ENCODE peak calls at places on chromosome 13, in seven cellular contexts. One of them, this sample, is unnamed.

GRCh38 chr13:109725995-109726637 is 60.3 kb downstream of the IRS2 start:
- DNase-seq in A549: no peak
- DNase-seq in esophagus muscularis mucosa: no peak
- DNase-seq in right lobe of liver: no peak
- DNase-seq in adrenal gland: no peak
- DNase-seq in lower leg skin: no peak
- DNase-seq in HCT116: no peak
- DNase-seq in this sample: no peak

GRCh38 chr13:109730832-109731335 is 55.5 kb downstream of the IRS2 start:
- DNase-seq in A549: no peak
- DNase-seq in esophagus muscularis mucosa: no peak
- DNase-seq in right lobe of liver: no peak
- DNase-seq in adrenal gland: no peak
- DNase-seq in lower leg skin: no peak
- DNase-seq in HCT116: no peak
- DNase-seq in this sample: no peak

GRCh38 chr13:66546534-66547379 is 683.4 kb downstream of the PCDH9 start:
- DNase-seq in A549: no peak
- DNase-seq in esophagus muscularis mucosa: no peak
- DNase-seq in right lobe of liver: no peak
- DNase-seq in adrenal gland: no peak
- DNase-seq in lower leg skin: no peak
- DNase-seq in HCT116: no peak
- DNase-seq in this sample: no peak

GRCh38 chr13:48678316-48678715 is 24.6 kb downstream of the CYSLTR2 start:
- DNase-seq in A549: no peak
- DNase-seq in esophagus muscularis mucosa: no peak
- DNase-seq in right lobe of liver: no peak
- DNase-seq in adrenal gland: no peak
- DNase-seq in lower leg skin: no peak
- DNase-seq in HCT116: no peak
- DNase-seq in this sample: no peak

GRCh38 chr13:31982540-31982939 is 49.0 kb upstream of the FRY start:
- DNase-seq in A549: peak
- DNase-seq in esophagus muscularis mucosa: no peak
- DNase-seq in right lobe of liver: peak
- DNase-seq in adrenal gland: peak
- DNase-seq in lower leg skin: no peak
- DNase-seq in HCT116: peak
- DNase-seq in this sample: no peak

GRCh38 chr13:42420304-42420703 is 148.4 kb downstream of the AKAP11 start:
- DNase-seq in A549: no peak
- DNase-seq in esophagus muscularis mucosa: no peak
- DNase-seq in right lobe of liver: no peak
- DNase-seq in adrenal gland: no peak
- DNase-seq in lower leg skin: no peak
- DNase-seq in HCT116: no peak
- DNase-seq in this sample: no peak

GRCh38 chr13:48231080-48231479 is 1.9 kb upstream of the ITM2B start:
- DNase-seq in A549: peak
- DNase-seq in esophagus muscularis mucosa: no peak
- DNase-seq in right lobe of liver: no peak
- DNase-seq in adrenal gland: peak
- DNase-seq in lower leg skin: no peak
- DNase-seq in HCT116: no peak
- DNase-seq in this sample: no peak

GRCh38 chr13:82370306-82370705 is 1512.0 kb downstream of the SLITRK1 start:
- DNase-seq in A549: no peak
- DNase-seq in esophagus muscularis mucosa: no peak
- DNase-seq in right lobe of liver: no peak
- DNase-seq in adrenal gland: no peak
- DNase-seq in lower leg skin: no peak
- DNase-seq in HCT116: no peak
- DNase-seq in this sample: no peak

GRCh38 chr13:30892966-30893365 is 13.1 kb upstream of the MEDAG start:
- DNase-seq in A549: peak
- DNase-seq in esophagus muscularis mucosa: no peak
- DNase-seq in right lobe of liver: no peak
- DNase-seq in adrenal gland: peak
- DNase-seq in lower leg skin: no peak
- DNase-seq in HCT116: peak
- DNase-seq in this sample: no peak

GRCh38 chr13:80524447-80525215 is 183.7 kb upstream of the SPRY2 start:
- DNase-seq in A549: no peak
- DNase-seq in esophagus muscularis mucosa: no peak
- DNase-seq in right lobe of liver: no peak
- DNase-seq in adrenal gland: peak
- DNase-seq in lower leg skin: no peak
- DNase-seq in HCT116: peak
- DNase-seq in this sample: no peak

GRCh38 chr13:110307697-110308376 is 753 bp downstream of the COL4A2 start:
- DNase-seq in A549: peak
- DNase-seq in esophagus muscularis mucosa: no peak
- DNase-seq in right lobe of liver: no peak
- DNase-seq in adrenal gland: no peak
- DNase-seq in lower leg skin: peak
- DNase-seq in HCT116: no peak
- DNase-seq in this sample: peak

GRCh38 chr13:85631801-85632200 is 167.4 kb downstream of the SLITRK6 start:
- DNase-seq in A549: no peak
- DNase-seq in esophagus muscularis mucosa: no peak
- DNase-seq in right lobe of liver: no peak
- DNase-seq in adrenal gland: no peak
- DNase-seq in lower leg skin: no peak
- DNase-seq in HCT116: no peak
- DNase-seq in this sample: no peak

GRCh38 chr13:101382086-101382485 is 34.2 kb downstream of the NALCN start:
- DNase-seq in A549: no peak
- DNase-seq in esophagus muscularis mucosa: no peak
- DNase-seq in right lobe of liver: no peak
- DNase-seq in adrenal gland: no peak
- DNase-seq in lower leg skin: no peak
- DNase-seq in HCT116: no peak
- DNase-seq in this sample: no peak

GRCh38 chr13:37995052-37995451 is 125.5 kb upstream of the TRPC4 start:
- DNase-seq in A549: no peak
- DNase-seq in esophagus muscularis mucosa: no peak
- DNase-seq in right lobe of liver: no peak
- DNase-seq in adrenal gland: no peak
- DNase-seq in lower leg skin: no peak
- DNase-seq in HCT116: no peak
- DNase-seq in this sample: no peak

GRCh38 chr13:89900104-89900760 is 1447.3 kb upstream of the MIR17HG start:
- DNase-seq in A549: no peak
- DNase-seq in esophagus muscularis mucosa: no peak
- DNase-seq in right lobe of liver: no peak
- DNase-seq in adrenal gland: no peak
- DNase-seq in lower leg skin: no peak
- DNase-seq in HCT116: no peak
- DNase-seq in this sample: no peak

GRCh38 chr13:80716610-80717081 is 375.7 kb upstream of the SPRY2 start:
- DNase-seq in A549: no peak
- DNase-seq in esophagus muscularis mucosa: no peak
- DNase-seq in right lobe of liver: no peak
- DNase-seq in adrenal gland: peak
- DNase-seq in lower leg skin: peak
- DNase-seq in HCT116: no peak
- DNase-seq in this sample: no peak

GRCh38 chr13:42696191-42696590 is 85.2 kb upstream of the FAM216B start:
- DNase-seq in A549: no peak
- DNase-seq in esophagus muscularis mucosa: no peak
- DNase-seq in right lobe of liver: no peak
- DNase-seq in adrenal gland: no peak
- DNase-seq in lower leg skin: no peak
- DNase-seq in HCT116: no peak
- DNase-seq in this sample: no peak

GRCh38 chr13:45073809-45074208 is 46.5 kb upstream of the GTF2F2 start:
- DNase-seq in A549: peak
- DNase-seq in esophagus muscularis mucosa: no peak
- DNase-seq in right lobe of liver: no peak
- DNase-seq in adrenal gland: no peak
- DNase-seq in lower leg skin: no peak
- DNase-seq in HCT116: peak
- DNase-seq in this sample: no peak

GRCh38 chr13:76335463-76335862 is 550.7 kb downstream of the KCTD12 start:
- DNase-seq in A549: no peak
- DNase-seq in esophagus muscularis mucosa: no peak
- DNase-seq in right lobe of liver: no peak
- DNase-seq in adrenal gland: no peak
- DNase-seq in lower leg skin: no peak
- DNase-seq in HCT116: no peak
- DNase-seq in this sample: no peak

GRCh38 chr13:76330756-76331155 is 555.4 kb downstream of the KCTD12 start:
- DNase-seq in A549: no peak
- DNase-seq in esophagus muscularis mucosa: no peak
- DNase-seq in right lobe of liver: no peak
- DNase-seq in adrenal gland: no peak
- DNase-seq in lower leg skin: no peak
- DNase-seq in HCT116: no peak
- DNase-seq in this sample: no peak

GRCh38 chr13:76330216-76330615 is 556.0 kb downstream of the KCTD12 start:
- DNase-seq in A549: no peak
- DNase-seq in esophagus muscularis mucosa: no peak
- DNase-seq in right lobe of liver: no peak
- DNase-seq in adrenal gland: no peak
- DNase-seq in lower leg skin: no peak
- DNase-seq in HCT116: no peak
- DNase-seq in this sample: no peak

GRCh38 chr13:76329004-76329403 is 557.2 kb downstream of the KCTD12 start:
- DNase-seq in A549: no peak
- DNase-seq in esophagus muscularis mucosa: no peak
- DNase-seq in right lobe of liver: no peak
- DNase-seq in adrenal gland: no peak
- DNase-seq in lower leg skin: no peak
- DNase-seq in HCT116: no peak
- DNase-seq in this sample: no peak

DNA sequence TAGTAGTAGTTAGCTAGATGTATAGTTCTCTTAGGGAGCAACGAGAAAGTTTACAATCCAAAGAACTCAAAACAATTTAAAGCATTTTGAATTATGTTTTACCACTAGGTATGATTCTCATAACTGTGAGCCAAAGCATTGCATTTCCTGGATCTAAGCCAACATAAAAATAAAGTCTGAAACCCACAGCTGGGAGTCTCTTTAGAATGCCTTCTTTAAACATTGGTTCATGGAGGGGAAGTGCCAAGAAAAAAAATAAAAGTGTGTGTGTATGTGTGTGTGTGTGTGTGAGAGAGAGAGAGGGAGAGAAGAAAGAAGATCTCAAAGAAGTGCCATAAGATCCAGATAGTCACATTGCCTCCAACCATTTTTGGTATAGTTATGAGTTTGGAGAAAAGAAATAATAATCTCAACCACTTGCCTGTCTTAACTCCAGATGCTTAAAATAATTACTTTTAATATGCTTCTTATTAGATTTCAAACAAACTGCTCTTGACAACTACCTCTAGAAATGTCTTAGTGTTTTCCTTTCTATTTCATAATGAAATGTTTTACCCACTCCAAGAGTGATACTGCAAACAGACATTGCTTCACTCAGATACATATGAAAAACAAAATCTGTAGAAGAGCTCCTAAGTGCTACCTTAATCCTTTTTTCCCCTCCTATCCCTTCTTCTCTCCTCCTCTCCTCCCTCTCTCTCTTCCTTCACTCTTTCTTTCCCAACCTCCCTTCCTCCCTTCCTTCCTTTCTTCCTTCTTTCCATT is 554.1 kb downstream of the KCTD12 start:
- DNase-seq in A549: no peak
- DNase-seq in esophagus muscularis mucosa: no peak
- DNase-seq in right lobe of liver: no peak
- DNase-seq in adrenal gland: no peak
- DNase-seq in lower leg skin: no peak
- DNase-seq in HCT116: no peak
- DNase-seq in this sample: no peak
- TF ChIP-seq POLR2A in A549: no peak
- TF ChIP-seq POLR2A in esophagus muscularis mucosa: no peak
- TF ChIP-seq POLR2A in right lobe of liver: no peak
- TF ChIP-seq POLR2A in adrenal gland: no peak
- TF ChIP-seq POLR2A in lower leg skin: no peak
- TF ChIP-seq POLR2A in HCT116: no peak
- TF ChIP-seq POLR2A in this sample: no peak

DNA sequence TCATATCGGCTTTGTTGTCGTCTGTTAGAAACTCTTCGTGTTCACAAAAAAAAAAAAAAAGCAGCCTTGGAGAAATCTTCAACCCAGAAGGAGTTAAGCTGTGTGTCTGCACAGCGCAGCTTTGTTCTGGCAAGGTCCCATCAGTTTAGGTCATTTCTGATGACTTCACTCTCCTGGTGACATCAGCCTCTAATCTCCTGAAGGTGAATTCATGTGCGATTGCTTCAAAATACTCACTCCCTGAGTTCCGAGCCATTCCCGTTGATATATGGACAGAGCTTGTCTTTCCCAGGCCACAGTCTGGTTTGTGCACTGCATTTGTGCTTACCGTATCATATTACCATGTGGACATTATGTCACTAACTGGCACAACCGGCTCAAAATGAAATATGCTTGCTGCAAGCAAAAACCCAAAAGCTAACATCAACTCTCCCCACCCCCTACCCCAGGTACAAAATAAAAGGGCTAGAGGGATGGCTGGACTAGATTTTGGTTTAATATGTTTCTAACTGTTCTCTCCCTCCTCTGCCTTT is 342.4 kb downstream of the KCNRG start:
- DNase-seq in A549: no peak
- DNase-seq in esophagus muscularis mucosa: peak
- DNase-seq in right lobe of liver: peak
- DNase-seq in adrenal gland: peak
- DNase-seq in lower leg skin: no peak
- DNase-seq in HCT116: no peak
- DNase-seq in this sample: peak
- TF ChIP-seq POLR2A in A549: no peak
- TF ChIP-seq POLR2A in esophagus muscularis mucosa: no peak
- TF ChIP-seq POLR2A in right lobe of liver: no peak
- TF ChIP-seq POLR2A in adrenal gland: no peak
- TF ChIP-seq POLR2A in lower leg skin: no peak
- TF ChIP-seq POLR2A in HCT116: no peak
- TF ChIP-seq POLR2A in this sample: no peak

DNA sequence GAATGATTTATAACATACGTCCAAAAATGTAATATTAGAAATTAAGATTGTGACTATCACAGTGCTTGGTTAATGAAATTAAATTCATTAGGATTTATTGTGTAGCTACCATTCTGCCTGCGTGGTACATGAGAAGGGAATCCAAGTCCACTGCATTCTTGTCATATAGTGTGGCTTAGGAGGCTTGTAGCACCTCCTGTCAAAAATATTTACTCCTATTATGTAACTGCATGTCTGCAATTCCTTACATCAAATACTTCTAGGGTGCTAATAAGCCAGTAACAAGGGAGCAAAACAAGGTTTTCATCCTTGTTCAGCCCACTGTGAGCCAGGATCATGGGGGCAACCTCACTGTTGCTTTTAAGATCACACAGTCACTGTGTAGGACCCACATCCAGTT is 199.0 kb downstream of the SLC7A1 start:
- DNase-seq in A549: no peak
- DNase-seq in esophagus muscularis mucosa: no peak
- DNase-seq in right lobe of liver: no peak
- DNase-seq in adrenal gland: no peak
- DNase-seq in lower leg skin: no peak
- DNase-seq in HCT116: no peak
- DNase-seq in this sample: no peak
- TF ChIP-seq POLR2A in A549: no peak
- TF ChIP-seq POLR2A in esophagus muscularis mucosa: no peak
- TF ChIP-seq POLR2A in right lobe of liver: no peak
- TF ChIP-seq POLR2A in adrenal gland: no peak
- TF ChIP-seq POLR2A in lower leg skin: no peak
- TF ChIP-seq POLR2A in HCT116: no peak
- TF ChIP-seq POLR2A in this sample: no peak

GRCh38 chr13:51453308-51453958 is 597 bp upstream of the INTS6 start:
- DNase-seq in A549: no peak
- DNase-seq in esophagus muscularis mucosa: peak
- DNase-seq in right lobe of liver: no peak
- DNase-seq in adrenal gland: peak
- DNase-seq in lower leg skin: peak
- DNase-seq in HCT116: no peak
- DNase-seq in this sample: peak
- TF ChIP-seq POLR2A in A549: peak
- TF ChIP-seq POLR2A in esophagus muscularis mucosa: peak
- TF ChIP-seq POLR2A in right lobe of liver: peak
- TF ChIP-seq POLR2A in adrenal gland: peak
- TF ChIP-seq POLR2A in lower leg skin: peak
- TF ChIP-seq POLR2A in HCT116: no peak
- TF ChIP-seq POLR2A in this sample: peak